ENCODE peak calls at places on chromosomes 12 and 14, in five cellular contexts. C is heart left ventricle; K is activated T-cell treated with anti-CD3 and anti-CD28 coated beads, Interleukin-2, amount 50 U/mL, for 72 hours; X is LoVo; P is AML-193. W is an unnamed sample.

GRCh38 chr12:110780448-110780847 is 37.8 kb upstream of the PPP1CC start:
- DNase-seq in C (no peak), K (peak; percentile 60), X (no peak), P (no peak), W (no peak)

GRCh38 chr12:75489613-75490210 is 9.2 kb downstream of the GLIPR1 start:
- DNase-seq in X (peak; percentile 41), C (no peak), P (no peak), K (peak; percentile 44), W (no peak)

GRCh38 chr14:73758392-73759182 is 44.4 kb upstream of the PNMA1 start:
- DNase-seq in P (peak; percentile 86), C (peak; percentile 69), X (peak; percentile 79), K (peak; percentile 75), W (peak; percentile 77)

GRCh38 chr12:99918003-99918402 is 66.7 kb downstream of the ANKS1B start:
- DNase-seq in P (no peak), K (no peak), X (no peak), C (peak; percentile 32), W (no peak)

GRCh38 chr12:16955083-16955657 is 349.2 kb upstream of the LMO3 start:
- DNase-seq in K (no peak), C (no peak), X (no peak), P (no peak), W (no peak)

GRCh38 chr12:111578276-111578970 is 20.7 kb downstream of the ATXN2 start:
- DNase-seq in K (no peak), P (peak; percentile 50), X (no peak), C (no peak), W (no peak)

GRCh38 chr12:94636462-94637085 is 13.8 kb downstream of the TMCC3 start:
- DNase-seq in K (no peak), C (no peak), X (peak; percentile 16), P (no peak), W (no peak)

GRCh38 chr12:6276936-6277615 is 33.4 kb upstream of the PLEKHG6 start:
- DNase-seq in X (no peak), C (no peak), P (no peak), K (no peak), W (no peak)

GRCh38 chr12:50394469-50395029 is 1.9 kb downstream of the FAM186A start:
- DNase-seq in P (no peak), K (no peak), X (no peak), C (no peak), W (no peak)

GRCh38 chr14:98118749-98119148 is 1153.2 kb downstream of the BCL11B start:
- DNase-seq in C (no peak), K (no peak), X (no peak), P (no peak), W (no peak)